ENCODE peak calls at places on chromosomes 4 and X, in six cellular contexts. S, Y, V, A, N and I are unnamed samples.

GRCh38 chr4:82776925-82777542 is 21.6 kb downstream of the SCD5 start:
- DNase-seq in Y (no peak), N (no peak), S (no peak), V (peak), A (no peak), I (no peak)

GRCh38 chr4:139167774-139168444 is 9.1 kb downstream of the ELF2 start:
- DNase-seq in S (no peak), Y (no peak), N (peak), A (no peak), V (peak), I (peak)

GRCh38 chrX:111955916-111956315 is 79.9 kb downstream of the TRPC5OS start:
- DNase-seq in V (no peak), A (no peak), Y (no peak), N (no peak), S (no peak), I (no peak)

GRCh38 chr4:47668810-47669408 is 169.0 kb downstream of the CORIN start:
- DNase-seq in S (peak), Y (peak), N (peak), V (peak), A (no peak), I (peak)

GRCh38 chr4:152935661-152936445 is at the start of gene FHDC1:
- DNase-seq in A (no peak), Y (no peak), N (no peak), S (peak), V (peak), I (peak)

GRCh38 chrX:35625714-35626113 is 172.4 kb upstream of the MAGEB16 start:
- DNase-seq in S (no peak), V (no peak), A (no peak), Y (no peak), N (no peak), I (no peak)

GRCh38 chr4:122152699-122153328 is 683 bp downstream of the BLTP1 start:
- DNase-seq in Y (peak), A (peak), S (peak), N (peak), V (peak), I (peak)

GRCh38 chr4:83075696-83076095 is 38.8 kb downstream of the PLAC8 start:
- DNase-seq in S (no peak), V (peak), A (no peak), N (peak), Y (no peak), I (no peak)

GRCh38 chrX:110803506-110803905 is 7.9 kb upstream of the CHRDL1 start:
- DNase-seq in Y (no peak), S (no peak), A (no peak), V (no peak), N (no peak), I (no peak)

GRCh38 chrX:41457618-41458192 is 10.6 kb downstream of the NYX start:
- DNase-seq in Y (no peak), S (peak), N (peak), V (no peak), A (no peak), I (peak)

GRCh38 chr4:186912606-186913005 is 188.9 kb upstream of the FAT1 start:
- DNase-seq in V (no peak), S (no peak), N (no peak), A (no peak), Y (no peak), I (no peak)

GRCh38 chr4:89247951-89248350 is 59.6 kb downstream of the GPRIN3 start:
- DNase-seq in V (no peak), Y (no peak), A (no peak), N (no peak), S (no peak), I (no peak)

GRCh38 chrX:119468930-119469635 is 839 bp downstream of the SLC25A5 start:
- DNase-seq in A (peak), Y (peak), V (peak), N (peak), S (peak), I (peak)

GRCh38 chr4:139279723-139280620 is at the start of gene MGARP:
- DNase-seq in S (peak), N (peak), V (peak), Y (no peak), A (peak), I (no peak)

GRCh38 chrX:41081821-41082220 is 3.4 kb upstream of the USP9X start:
- DNase-seq in V (no peak), Y (no peak), A (no peak), S (no peak), N (no peak), I (no peak)

GRCh38 chr4:159764343-159764952 is 661.6 kb downstream of the RAPGEF2 start:
- DNase-seq in Y (no peak), N (peak), A (no peak), V (peak), S (peak), I (peak)

GRCh38 chrX:134688181-134688580 is 29.9 kb upstream of the PLAC1 start:
- DNase-seq in N (no peak), A (no peak), V (peak), Y (no peak), S (no peak), I (no peak)

GRCh38 chrX:150575415-150575814 is 7.0 kb downstream of the MTM1 start:
- DNase-seq in Y (peak), S (no peak), V (peak), A (no peak), N (peak), I (peak)

GRCh38 chrX:48897157-48897620 is 379 bp downstream of the TIMM17B start:
- DNase-seq in S (peak), Y (peak), A (peak), V (peak), N (peak), I (peak)

GRCh38 chrX:9532349-9532748 is 67.5 kb downstream of the TBL1X start:
- DNase-seq in V (no peak), A (peak), S (no peak), Y (no peak), N (peak), I (no peak)

GRCh38 chrX:9537781-9538180 is 72.9 kb downstream of the TBL1X start:
- DNase-seq in A (no peak), V (no peak), S (no peak), N (no peak), Y (no peak), I (no peak)

GRCh38 chrX:9534686-9535085 is 69.8 kb downstream of the TBL1X start:
- DNase-seq in A (no peak), V (peak), Y (no peak), N (peak), S (peak), I (peak)

GRCh38 chrX:9533611-9534010 is 68.8 kb downstream of the TBL1X start:
- DNase-seq in S (peak), Y (no peak), N (no peak), A (no peak), V (no peak), I (no peak)

GRCh38 chrX:9535101-9535500 is 70.2 kb downstream of the TBL1X start:
- DNase-seq in Y (no peak), V (no peak), S (no peak), A (no peak), N (no peak), I (no peak)
- H3K4me3 ChIP-seq in Y (no peak), V (no peak), S (no peak), A (no peak), N (no peak), I (no peak)

GRCh38 chr4:98639523-98639922 is 18.9 kb downstream of the TSPAN5 start:
- DNase-seq in A (no peak), Y (no peak), S (no peak), V (peak), N (no peak), I (no peak)

GRCh38 chr4:98641393-98641792 is 17.0 kb downstream of the TSPAN5 start:
- DNase-seq in S (no peak), N (no peak), V (no peak), Y (no peak), A (no peak), I (no peak)

GRCh38 chr4:98638661-98639060 is 19.8 kb downstream of the TSPAN5 start:
- DNase-seq in Y (no peak), A (no peak), N (no peak), V (no peak), S (no peak), I (no peak)

GRCh38 chr4:98641906-98642668 is 16.3 kb downstream of the TSPAN5 start:
- DNase-seq in S (no peak), N (no peak), V (no peak), Y (no peak), A (no peak), I (peak)

GRCh38 chr4:98639108-98639507 is 19.3 kb downstream of the TSPAN5 start:
- DNase-seq in S (no peak), A (no peak), V (no peak), Y (no peak), N (no peak), I (no peak)
- H3K4me3 ChIP-seq in S (no peak), A (no peak), V (peak), Y (peak), N (no peak), I (no peak)

GRCh38 chr4:38620527-38620926 is 43.5 kb upstream of the KLF3 start:
- DNase-seq in A (no peak), V (peak), S (no peak), N (no peak), Y (no peak), I (no peak)

GRCh38 chr4:38621004-38621684 is 42.9 kb upstream of the KLF3 start:
- DNase-seq in N (peak), S (no peak), Y (no peak), V (peak), A (no peak), I (no peak)

GRCh38 chr4:38620025-38620424 is 44.0 kb upstream of the KLF3 start:
- DNase-seq in A (no peak), S (no peak), N (no peak), V (peak), Y (no peak), I (no peak)

GRCh38 chr4:38615847-38616246 is 48.2 kb upstream of the KLF3 start:
- DNase-seq in A (no peak), Y (no peak), N (no peak), S (no peak), V (no peak), I (no peak)

DNA sequence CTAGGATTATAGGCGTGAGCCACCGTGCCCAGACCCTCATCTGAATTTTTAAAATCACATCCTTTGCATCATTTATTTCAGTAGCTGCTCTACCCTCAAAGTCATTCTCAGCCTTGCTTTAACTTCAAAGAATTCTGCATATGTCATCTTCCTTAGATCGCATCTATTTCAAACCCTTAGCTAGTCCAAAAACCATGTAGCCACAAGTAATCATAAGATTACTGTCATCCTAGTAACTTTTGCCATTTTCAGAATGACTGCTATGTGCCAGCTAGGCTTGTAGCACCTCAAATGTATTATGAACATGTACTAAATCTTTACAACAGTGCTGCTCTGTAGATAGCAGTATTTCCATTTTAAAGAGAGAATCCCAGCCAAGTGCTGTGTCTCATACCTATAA is 45.5 kb upstream of the KLF3 start:
- DNase-seq in N (no peak), Y (no peak), A (no peak), S (no peak), V (no peak), I (no peak)
- H3K4me3 ChIP-seq in N (no peak), Y (no peak), A (no peak), S (no peak), V (no peak), I (no peak)

DNA sequence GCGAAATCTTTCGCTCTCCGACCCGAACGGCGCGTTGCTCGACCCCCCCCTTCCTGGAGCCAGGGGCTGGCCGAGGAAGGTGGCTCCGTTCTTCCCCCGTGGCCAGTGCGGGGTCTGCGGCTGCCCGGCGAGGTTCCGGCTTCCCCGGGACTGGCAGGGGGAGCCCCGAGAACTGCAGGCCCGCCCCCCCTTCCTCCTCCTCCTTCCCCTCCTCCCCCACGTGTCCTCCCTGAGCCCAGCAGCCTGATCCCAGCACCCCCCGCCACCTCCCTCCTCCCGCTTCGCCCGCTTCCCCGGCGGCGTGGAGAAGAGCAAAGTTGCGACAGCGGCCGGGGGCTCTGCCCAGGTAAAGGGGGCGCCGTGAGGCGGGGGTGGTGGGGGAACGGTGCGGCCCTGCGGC is 2.4 kb upstream of the BCORL1 start:
- DNase-seq in V (no peak), Y (peak), N (no peak), A (peak), S (peak), I (no peak)
- H3K4me3 ChIP-seq in V (no peak), Y (no peak), N (peak), A (no peak), S (no peak), I (no peak)